ENCODE peak calls at places on chromosomes 5 and 9, in four cellular contexts. U is SK-N-SH, X is GM12878, C is HepG2. B is an unnamed sample.

GRCh38 chr5:150590979-150591411 is 49.5 kb upstream of the SYNPO start:
- DNase-seq in U (peak), X (no peak), C (no peak), B (no peak)

GRCh38 chr9:121556580-121556979 is 56.9 kb upstream of the GGTA1 start:
- DNase-seq in U (no peak), X (no peak), C (no peak), B (no peak)

GRCh38 chr5:80654054-80654390 is 430 bp upstream of the MSH3 start:
- DNase-seq in U (peak), X (no peak), C (peak), B (peak)

GRCh38 chr9:20270176-20270575 is 352.1 kb downstream of the MLLT3 start:
- DNase-seq in U (no peak), X (no peak), C (no peak), B (no peak)

GRCh38 chr5:42718591-42718990 is 38.0 kb upstream of the CCDC152 start:
- DNase-seq in U (no peak), X (peak), C (no peak), B (no peak)

GRCh38 chr5:73534971-73535370 is 30.5 kb downstream of the ANKRA2 start:
- DNase-seq in U (no peak), X (no peak), C (no peak), B (no peak)

GRCh38 chr5:142748568-142749249 is 21.5 kb upstream of the ARHGAP26 start:
- DNase-seq in U (peak), X (no peak), C (peak), B (no peak)

GRCh38 chr9:113187935-113188595 is 33.0 kb downstream of the FKBP15 start:
- DNase-seq in U (no peak), X (no peak), C (peak), B (peak)

GRCh38 chr5:170430871-170431437 is 41.8 kb upstream of the KCNMB1 start:
- DNase-seq in U (peak), X (no peak), C (no peak), B (no peak)

GRCh38 chr9:131410051-131410491 is 16.2 kb downstream of the PRRC2B start:
- DNase-seq in U (no peak), X (no peak), C (no peak), B (no peak)

GRCh38 chr5:54663876-54664275 is 146.3 kb downstream of the SNX18 start:
- DNase-seq in U (no peak), X (no peak), C (no peak), B (no peak)

GRCh38 chr9:113738506-113738897 is 137.6 kb upstream of the ZNF618 start:
- DNase-seq in U (no peak), X (no peak), C (no peak), B (peak)

GRCh38 chr5:95393279-95393678 is 2.1 kb downstream of the FAM81B start:
- DNase-seq in U (no peak), X (no peak), C (no peak), B (no peak)

GRCh38 chr5:90014420-90014819 is 395.1 kb downstream of the CETN3 start:
- DNase-seq in U (no peak), X (peak), C (no peak), B (no peak)

GRCh38 chr5:132335402-132335801 is 34.1 kb upstream of the SLC22A5 start:
- DNase-seq in U (no peak), X (no peak), C (no peak), B (no peak)

DNA sequence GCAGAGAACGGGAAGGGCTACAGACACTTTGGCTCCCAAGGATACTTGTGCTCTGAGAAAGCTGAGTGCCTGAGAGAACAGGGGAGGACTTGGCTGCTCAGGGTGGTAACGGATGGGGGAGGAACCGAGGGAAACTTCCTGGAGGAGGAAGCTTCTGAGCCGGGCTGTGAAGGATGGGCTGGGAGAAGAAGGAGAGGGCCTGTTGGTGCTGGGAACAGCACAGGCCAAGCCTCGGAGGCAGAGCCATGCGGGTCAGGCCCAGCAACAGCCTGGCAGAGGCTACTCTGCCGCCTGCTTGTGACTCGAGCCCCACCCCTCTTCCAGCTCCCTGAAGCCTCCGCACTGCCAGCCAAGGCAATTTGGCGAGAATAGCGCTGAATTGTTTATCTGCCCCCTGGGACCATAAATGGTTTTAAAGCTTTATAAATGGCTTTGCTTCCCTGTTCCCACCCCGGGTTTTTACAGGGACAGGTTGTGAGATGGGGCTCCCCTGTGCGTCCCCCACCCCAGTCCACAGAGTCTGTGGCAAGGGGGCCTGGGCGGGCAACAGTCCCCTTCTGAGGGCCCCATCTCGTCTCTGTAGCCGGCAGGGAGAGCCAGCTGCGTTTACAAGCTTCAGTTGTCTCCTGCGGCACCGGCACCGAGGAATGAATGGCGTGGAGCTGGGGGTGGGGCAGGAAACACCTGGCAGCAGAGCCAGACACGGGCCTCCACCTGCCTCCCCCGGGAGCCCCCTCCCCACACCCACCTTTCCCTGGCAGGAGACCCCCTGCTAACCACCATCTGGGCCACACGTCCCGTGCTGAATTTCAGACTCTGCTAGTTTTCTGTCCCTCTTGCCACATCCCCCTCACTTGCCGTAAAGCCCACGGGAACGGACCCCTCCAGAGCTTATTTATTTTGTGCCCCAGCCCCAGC is 24.4 kb downstream of the FAM163B start:
- DNase-seq in U (peak), X (no peak), C (no peak), B (no peak)
- TF ChIP-seq EP300 in U (no peak), X (no peak), C (no peak), B (no peak)

GRCh38 chr9:111957856-111958631 is 61.4 kb downstream of the UGCG start:
- DNase-seq in U (no peak), X (no peak), C (no peak), B (peak)
- TF ChIP-seq PBX3 in U (peak), X (no peak), C (no peak), B (no peak)

GRCh38 chr5:177446184-177447065 is at the start of gene PRR7:
- DNase-seq in U (peak), X (no peak), C (no peak), B (peak)
- TF ChIP-seq EP300 in U (no peak), X (peak), C (no peak), B (no peak)

GRCh38 chr5:77409870-77410621 is 82.1 kb downstream of the WDR41 start:
- DNase-seq in U (no peak), X (no peak), C (no peak), B (no peak)
- TF ChIP-seq PBX3 in U (no peak), X (no peak), C (no peak), B (no peak)

GRCh38 chr5:34929150-34929719 is at the start of gene DNAJC21:
- DNase-seq in U (peak), X (peak), C (peak), B (peak)

GRCh38 chr5:34930870-34931269 is 1.5 kb downstream of the DNAJC21 start:
- DNase-seq in U (no peak), X (no peak), C (no peak), B (no peak)

GRCh38 chr5:34928267-34928666 is 1.1 kb upstream of the DNAJC21 start:
- DNase-seq in U (no peak), X (no peak), C (no peak), B (no peak)

GRCh38 chr5:34930527-34930844 is 1.1 kb downstream of the DNAJC21 start:
- DNase-seq in U (no peak), X (no peak), C (no peak), B (no peak)

DNA sequence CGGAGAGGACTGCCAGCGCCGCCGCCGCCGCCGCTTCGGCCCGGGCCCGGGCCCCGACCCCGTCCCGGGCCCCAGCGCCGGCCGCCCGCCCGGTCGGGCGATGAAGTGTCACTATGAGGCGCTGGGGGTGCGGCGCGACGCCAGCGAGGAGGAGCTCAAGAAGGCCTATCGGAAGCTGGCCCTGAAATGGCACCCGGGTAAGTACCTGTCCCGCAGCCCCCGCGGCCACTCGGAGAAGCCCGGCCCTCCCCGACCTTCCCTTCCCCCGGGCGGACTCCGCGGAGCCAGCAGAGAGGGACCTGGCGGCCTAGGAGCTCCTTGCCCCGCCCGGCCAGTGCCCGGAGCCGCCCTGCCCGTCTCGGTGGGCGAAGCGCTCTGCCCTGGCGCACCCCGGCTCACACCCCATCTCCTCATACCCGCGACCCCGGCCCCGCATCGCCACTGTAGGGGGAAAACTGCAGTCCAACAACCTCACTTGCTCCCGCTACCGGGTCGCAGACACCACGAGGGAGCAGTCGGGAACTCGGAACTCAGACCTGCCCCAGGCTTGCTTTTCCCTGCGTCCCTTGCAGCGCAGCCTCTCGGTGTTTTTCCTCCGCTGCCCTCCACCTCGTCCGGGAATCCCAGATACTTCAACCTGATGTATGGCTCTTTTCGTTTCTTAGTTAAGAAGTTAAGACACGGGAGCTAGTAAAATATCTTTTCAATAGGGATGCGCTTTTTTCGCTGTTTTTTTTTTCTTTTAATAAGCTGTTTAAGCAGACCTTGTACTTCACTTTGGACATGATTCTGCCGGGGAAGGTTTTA is 564 bp downstream of the DNAJC21 start:
- DNase-seq in U (peak), X (peak), C (peak), B (peak)
- TF ChIP-seq EP300 in U (no peak), X (no peak), C (peak), B (no peak)

DNA sequence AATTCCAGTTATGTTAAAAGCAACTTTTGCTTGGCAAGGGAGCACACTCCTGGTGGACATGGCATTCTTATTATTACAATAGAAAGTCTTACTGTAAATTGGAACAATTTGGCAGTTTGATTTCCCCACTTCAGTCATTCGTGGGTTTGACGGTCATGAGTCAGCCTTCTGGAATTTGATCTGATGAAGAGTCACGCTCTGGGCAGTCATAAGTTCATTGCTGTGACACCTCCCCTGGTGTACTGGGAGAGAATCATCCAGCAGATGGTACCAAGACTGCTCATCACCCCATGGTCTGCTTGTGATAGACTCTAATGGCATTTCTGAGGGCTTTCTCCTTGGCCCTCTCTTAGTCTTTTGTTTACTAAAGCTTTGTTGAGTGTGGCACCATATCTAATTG is 53.8 kb downstream of the GLRA1 start:
- DNase-seq in U (no peak), X (no peak), C (no peak), B (peak)
- TF ChIP-seq PBX3 in U (no peak), X (no peak), C (no peak), B (no peak)